ENCODE peak calls at places on chromosomes 12 and 14, in nine cellular contexts. A is transverse colon; J is progenitor cell of endocrine pancreas; W is fibroblast of mammary gland; V is GM23248; K is A673; B is AG04450; M is brain microvascular endothelial cell; D is activated CD4-positive, CD25-positive, alpha-beta regulatory T cell. T is an unnamed sample.

GRCh38 chr12:94563261-94563660 is 87.1 kb downstream of the TMCC3 start:
- DNase-seq in M (no peak), V (no peak), B (no peak), D (no peak), J (no peak), W (no peak), K (no peak), A (no peak), T (no peak)

GRCh38 chr14:59771577-59771976 is 99.0 kb downstream of the RTN1 start:
- DNase-seq in A (no peak), D (no peak), J (no peak), K (peak), W (peak), V (peak), B (no peak), M (peak), T (no peak)

GRCh38 chr12:132918680-132919079 is 31.3 kb upstream of the CHFR start:
- DNase-seq in V (no peak), A (no peak), M (no peak), K (no peak), B (no peak), J (no peak), D (no peak), W (no peak), T (no peak)

GRCh38 chr12:50151047-50151687 is 16.0 kb downstream of the CERS5 start:
- DNase-seq in K (no peak), M (no peak), W (peak), B (no peak), A (no peak), V (peak), D (no peak), J (no peak), T (no peak)

GRCh38 chr12:92558806-92559205 is 144.0 kb upstream of the PLEKHG7 start:
- DNase-seq in B (no peak), M (peak), A (no peak), J (no peak), V (peak), D (no peak), K (no peak), W (peak), T (peak)

GRCh38 chr14:31205681-31206535 is 1.7 kb downstream of the HECTD1 start:
- DNase-seq in B (peak), A (no peak), K (peak), V (peak), D (no peak), M (peak), J (no peak), W (peak), T (peak)

GRCh38 chr14:59337151-59337611 is 128.0 kb downstream of the GPR135 start:
- DNase-seq in B (no peak), K (no peak), V (peak), M (no peak), J (no peak), W (peak), A (peak), D (no peak), T (no peak)

GRCh38 chr12:106682594-106683234 is 91.8 kb upstream of the RIC8B start:
- DNase-seq in M (no peak), V (peak), A (no peak), B (no peak), J (no peak), W (peak), K (no peak), D (no peak), T (peak)

GRCh38 chr14:101788016-101788695 is 26.6 kb downstream of the PPP2R5C start:
- DNase-seq in V (peak), M (no peak), D (no peak), B (no peak), A (no peak), J (no peak), K (no peak), W (peak), T (no peak)

GRCh38 chr12:14828896-14829295 is 14.4 kb downstream of the ART4 start:
- DNase-seq in B (no peak), V (peak), K (peak), M (peak), D (no peak), A (no peak), W (peak), J (no peak), T (no peak)

GRCh38 chr12:68455676-68456345 is 123.6 kb upstream of the MDM1 start:
- DNase-seq in D (no peak), M (no peak), K (peak), V (no peak), W (no peak), J (no peak), A (no peak), B (no peak), T (no peak)

GRCh38 chr12:89706551-89707348 is 1.9 kb downstream of the ATP2B1 start:
- DNase-seq in M (no peak), J (no peak), D (no peak), V (peak), A (no peak), K (no peak), B (no peak), W (peak), T (no peak)

GRCh38 chr14:105398726-105399440 is 545 bp downstream of the TEX22 start:
- DNase-seq in K (peak), A (no peak), V (peak), B (no peak), J (no peak), M (no peak), D (no peak), W (peak), T (no peak)

GRCh38 chr12:65082411-65082810 is 38.7 kb downstream of the WIF1 start:
- DNase-seq in D (no peak), M (no peak), A (no peak), J (no peak), K (no peak), V (no peak), B (no peak), W (no peak), T (no peak)

GRCh38 chr12:30047499-30048262 is 263.9 kb upstream of the TMTC1 start:
- DNase-seq in A (no peak), D (no peak), J (no peak), K (peak), B (no peak), M (peak), W (peak), V (peak), T (peak)

GRCh38 chr12:132773077-132774020 is 11.7 kb upstream of the ANKLE2 start:
- DNase-seq in M (no peak), B (no peak), D (no peak), W (no peak), V (no peak), A (no peak), J (no peak), K (no peak), T (no peak)

GRCh38 chr14:34365309-34365915 is 96.6 kb downstream of the SPTSSA start:
- DNase-seq in A (no peak), V (peak), K (no peak), W (peak), B (no peak), M (no peak), D (no peak), J (no peak), T (no peak)

GRCh38 chr12:2877959-2878732 is 1.1 kb downstream of the RHNO1 start:
- DNase-seq in B (no peak), D (no peak), M (no peak), W (peak), K (peak), V (peak), J (no peak), A (no peak), T (peak)

GRCh38 chr14:36438883-36439282 is 81.1 kb downstream of the NKX2-1 start:
- DNase-seq in M (no peak), J (no peak), K (no peak), A (no peak), D (no peak), B (no peak), W (no peak), V (no peak), T (no peak)

GRCh38 chr12:108611884-108612415 is 14.1 kb upstream of the TMEM119 start:
- DNase-seq in M (peak), J (no peak), K (peak), B (no peak), D (peak), V (peak), A (no peak), W (peak), T (peak)

GRCh38 chr14:24356208-24356607 is 11.8 kb upstream of the NFATC4 start:
- DNase-seq in M (no peak), J (no peak), K (no peak), V (no peak), W (no peak), A (no peak), D (no peak), B (no peak), T (no peak)

GRCh38 chr14:93007225-93007997 is 84.5 kb downstream of the CHGA start:
- DNase-seq in M (peak), B (no peak), K (no peak), D (no peak), A (peak), W (peak), V (peak), J (no peak), T (peak)

GRCh38 chr12:56387152-56387551 is 24.5 kb upstream of the APOF start:
- DNase-seq in W (peak), J (no peak), D (no peak), K (peak), V (peak), B (peak), M (peak), A (no peak), T (no peak)

GRCh38 chr12:109594566-109595317 is 21.1 kb downstream of the MVK start:
- DNase-seq in J (no peak), M (no peak), V (no peak), D (no peak), K (no peak), A (no peak), W (no peak), B (no peak), T (no peak)

GRCh38 chr12:39467432-39467870 is 24.5 kb upstream of the KIF21A start:
- DNase-seq in M (no peak), B (no peak), V (peak), A (no peak), K (no peak), D (no peak), W (peak), J (no peak), T (no peak)

GRCh38 chr12:47870175-47870781 is 34.5 kb downstream of the VDR start:
- DNase-seq in B (no peak), M (no peak), D (no peak), A (peak), K (no peak), V (peak), W (peak), J (no peak), T (no peak)

GRCh38 chr14:63308723-63309317 is 9.9 kb downstream of the GPHB5 start:
- DNase-seq in A (peak), M (peak), W (peak), K (peak), J (no peak), D (no peak), V (peak), B (no peak), T (no peak)